ENCODE peak calls at places on chromosomes 5 and 9, in four cellular contexts. W, A, R and G are unnamed samples.

GRCh38 chr9:26723486-26723885 is 169.1 kb downstream of the CAAP1 start:
- DNase-seq in W (no peak), A (peak), R (no peak), G (no peak)

GRCh38 chr9:121743441-121744001 is 92.1 kb downstream of the DAB2IP start:
- DNase-seq in R (peak), A (peak), W (no peak), G (no peak)

GRCh38 chr9:135960328-135961276 is 571 bp downstream of the UBAC1 start:
- DNase-seq in A (peak), W (no peak), R (peak), G (no peak)

GRCh38 chr9:76414656-76415055 is 20.4 kb upstream of the RFK start:
- DNase-seq in R (no peak), A (peak), W (no peak), G (no peak)

GRCh38 chr5:153831976-153832375 is 206.7 kb downstream of the FAM114A2 start:
- DNase-seq in A (peak), R (no peak), W (no peak), G (no peak)

GRCh38 chr5:34001231-34001935 is 6.5 kb downstream of the AMACR start:
- DNase-seq in W (no peak), A (peak), R (no peak), G (no peak)

GRCh38 chr5:73392775-73393174 is 55.8 kb downstream of the FOXD1 start:
- DNase-seq in W (no peak), A (no peak), R (no peak), G (no peak)

GRCh38 chr5:115542651-115543364 is 1.8 kb downstream of the FEM1C start:
- DNase-seq in R (no peak), A (no peak), W (no peak), G (no peak)

GRCh38 chr9:128027166-128027539 is 40.0 kb downstream of the NAIF1 start:
- DNase-seq in A (peak), W (peak), R (no peak), G (no peak)

GRCh38 chr5:176548967-176549444 is at the start of gene CDHR2:
- DNase-seq in A (no peak), W (no peak), R (no peak), G (no peak)

GRCh38 chr9:101791938-101792337 is 53.5 kb upstream of the GRIN3A start:
- DNase-seq in A (peak), W (no peak), R (no peak), G (no peak)

GRCh38 chr5:76986828-76987526 is 34.1 kb downstream of the CRHBP start:
- DNase-seq in R (no peak), W (no peak), A (no peak), G (no peak)

GRCh38 chr5:168327994-168328393 is 36.5 kb downstream of the WWC1 start:
- DNase-seq in A (peak), R (no peak), W (no peak), G (no peak)

GRCh38 chr9:37747271-37747753 is 6.3 kb upstream of the TRMT10B start:
- DNase-seq in W (peak), R (peak), A (peak), G (peak)

GRCh38 chr5:43270686-43271085 is 42.5 kb downstream of the HMGCS1 start:
- DNase-seq in R (no peak), W (no peak), A (no peak), G (no peak)

GRCh38 chr5:144121577-144121976 is 48.9 kb downstream of the YIPF5 start:
- DNase-seq in A (peak), W (no peak), R (no peak), G (no peak)

GRCh38 chr5:139684881-139685749 is 37.0 kb downstream of the CXXC5 start:
- DNase-seq in W (no peak), A (no peak), R (no peak), G (no peak)

GRCh38 chr5:440413-441180 is 2.4 kb upstream of the EXOC3 start:
- DNase-seq in W (no peak), R (no peak), A (no peak), G (no peak)

GRCh38 chr5:174094857-174095606 is 49.5 kb downstream of the NSG2 start:
- DNase-seq in A (no peak), W (no peak), R (no peak), G (no peak)

GRCh38 chr9:97744710-97745708 is 47.9 kb upstream of the XPA start:
- DNase-seq in A (peak), W (no peak), R (no peak), G (no peak)

GRCh38 chr5:171569065-171569712 is 149.7 kb downstream of the FGF18 start:
- DNase-seq in W (no peak), A (peak), R (no peak), G (no peak)

GRCh38 chr9:136151214-136151804 is 32.6 kb upstream of the TMEM250 start:
- DNase-seq in A (no peak), R (no peak), W (no peak), G (no peak)

GRCh38 chr9:37238122-37238521 is 117.7 kb downstream of the ZCCHC7 start:
- DNase-seq in R (no peak), W (no peak), A (no peak), G (no peak)

GRCh38 chr9:88733651-88734470 is 198.9 kb downstream of the NXNL2 start:
- DNase-seq in R (no peak), W (no peak), A (peak), G (no peak)

GRCh38 chr5:74514888-74515551 is 125.5 kb downstream of the ENC1 start:
- DNase-seq in A (no peak), R (no peak), W (no peak), G (no peak)

GRCh38 chr9:77876091-77876490 is 155.5 kb downstream of the GNAQ start:
- DNase-seq in A (no peak), W (no peak), R (no peak), G (no peak)